ENCODE peak calls at places on chromosomes 5 and 9, in ten cellular contexts. M is pancreas, F is cardiac fibroblast, Z is AG09319, E is psoas muscle, A is HFF-Myc, L is IMR-90, H is retinal pigment epithelial cell, V is GM12865, D is progenitor cell of endocrine pancreas. T is an unnamed sample.

GRCh38 chr9:91193658-91194391 is 167.9 kb downstream of the AUH start:
- DNase-seq in M (peak; percentile 87), F (peak; percentile 91), Z (peak; percentile 85), E (peak; percentile 94), A (no peak), L (peak; percentile 96), H (no peak), V (peak; percentile 76), D (peak; percentile 72), T (peak; percentile 57)

GRCh38 chr5:114391321-114391720 is 29.5 kb downstream of the KCNN2 start:
- DNase-seq in M (no peak), F (no peak), Z (no peak), E (no peak), A (peak; percentile 57), L (peak; percentile 76), H (no peak), V (no peak), D (no peak), T (no peak)

GRCh38 chr9:27726244-27727141 is 153.2 kb upstream of the C9orf72 start:
- DNase-seq in M (no peak), F (peak; percentile 78), Z (peak; percentile 5), E (peak; percentile 51), A (peak; percentile 25), L (peak; percentile 55), H (no peak), V (peak; percentile 69), D (peak; percentile 54), T (peak; percentile 74)

GRCh38 chr5:109479260-109479860 is 69.6 kb upstream of the PJA2 start:
- DNase-seq in M (no peak), F (peak; percentile 54), Z (no peak), E (no peak), A (no peak), L (peak; percentile 34), H (no peak), V (peak; percentile 12), D (no peak), T (no peak)

GRCh38 chr9:4674783-4675182 is 4.6 kb upstream of the CDC37L1 start:
- DNase-seq in M (no peak), F (peak; percentile 66), Z (peak; percentile 93), E (no peak), A (peak; percentile 94), L (peak; percentile 95), H (no peak), V (no peak), D (no peak), T (no peak)

GRCh38 chr5:73444499-73445432 is 3.8 kb downstream of the FOXD1 start:
- DNase-seq in M (no peak), F (no peak), Z (no peak), E (no peak), A (no peak), L (no peak), H (no peak), V (no peak), D (no peak), T (no peak)

GRCh38 chr9:123866497-123866896 is 63.4 kb downstream of the DENND1A start:
- DNase-seq in M (no peak), F (peak; percentile 40), Z (no peak), E (no peak), A (no peak), L (no peak), H (no peak), V (no peak), D (no peak), T (no peak)

GRCh38 chr9:121735065-121735791 is 83.8 kb downstream of the DAB2IP start:
- DNase-seq in M (no peak), F (peak; percentile 69), Z (peak; percentile 24), E (no peak), A (peak; percentile 51), L (peak; percentile 80), H (no peak), V (peak; percentile 61), D (no peak), T (no peak)

GRCh38 chr5:150853560-150853959 is 7.2 kb downstream of the IRGM start:
- DNase-seq in M (no peak), F (no peak), Z (no peak), E (no peak), A (no peak), L (no peak), H (no peak), V (peak; percentile 7), D (no peak), T (no peak)

GRCh38 chr5:168607946-168608345 is 28.8 kb upstream of the PANK3 start:
- DNase-seq in M (no peak), F (no peak), Z (no peak), E (no peak), A (no peak), L (no peak), H (no peak), V (peak; percentile 58), D (no peak), T (no peak)

GRCh38 chr5:11146171-11146570 is 385.1 kb upstream of the DAP start:
- DNase-seq in M (no peak), F (no peak), Z (no peak), E (no peak), A (no peak), L (no peak), H (no peak), V (no peak), D (no peak), T (no peak)

GRCh38 chr5:35417040-35417439 is 186.8 kb upstream of the PRLR start:
- DNase-seq in M (no peak), F (no peak), Z (no peak), E (no peak), A (no peak), L (no peak), H (no peak), V (no peak), D (no peak), T (no peak)

GRCh38 chr9:126927419-126927818 is 12.8 kb downstream of the RALGPS1 start:
- DNase-seq in M (no peak), F (no peak), Z (no peak), E (no peak), A (no peak), L (no peak), H (no peak), V (no peak), D (no peak), T (no peak)

GRCh38 chr9:71984388-71985069 is 73.1 kb downstream of the C9orf85 start:
- DNase-seq in M (no peak), F (peak; percentile 74), Z (peak; percentile 14), E (peak; percentile 92), A (peak; percentile 58), L (peak; percentile 77), H (no peak), V (no peak), D (no peak), T (no peak)

GRCh38 chr5:38723423-38723822 is 122.4 kb upstream of the OSMR start:
- DNase-seq in M (no peak), F (no peak), Z (no peak), E (no peak), A (no peak), L (no peak), H (no peak), V (no peak), D (no peak), T (no peak)

GRCh38 chr9:86353591-86354047 is 591 bp downstream of the TUT7 start:
- DNase-seq in M (no peak), F (no peak), Z (no peak), E (no peak), A (no peak), L (no peak), H (no peak), V (peak; percentile 44), D (no peak), T (no peak)

GRCh38 chr5:1027631-1028441 is 19.2 kb downstream of the NKD2 start:
- DNase-seq in M (peak; percentile 14), F (no peak), Z (no peak), E (peak; percentile 42), A (no peak), L (no peak), H (no peak), V (no peak), D (no peak), T (no peak)

GRCh38 chr5:175059687-175060194 is 335.4 kb downstream of the MSX2 start:
- DNase-seq in M (no peak), F (peak; percentile 2), Z (no peak), E (peak; percentile 56), A (no peak), L (peak; percentile 62), H (no peak), V (peak; percentile 12), D (peak; percentile 11), T (peak; percentile 63)
- TF ChIP-seq CTCF in M (no peak), F (no peak), Z (no peak), E (no peak), A (no peak), L (peak; percentile 10), H (no peak), V (no peak), D (no peak), T (peak; percentile 51)

GRCh38 chr9:130030821-130031481 is 12.0 kb downstream of the FNBP1 start:
- DNase-seq in M (no peak), F (no peak), Z (no peak), E (no peak), A (no peak), L (no peak), H (no peak), V (peak; percentile 78), D (no peak), T (no peak)
- TF ChIP-seq CTCF in M (no peak), F (no peak), Z (no peak), E (no peak), A (no peak), L (no peak), H (no peak), V (no peak), D (no peak), T (no peak)

DNA sequence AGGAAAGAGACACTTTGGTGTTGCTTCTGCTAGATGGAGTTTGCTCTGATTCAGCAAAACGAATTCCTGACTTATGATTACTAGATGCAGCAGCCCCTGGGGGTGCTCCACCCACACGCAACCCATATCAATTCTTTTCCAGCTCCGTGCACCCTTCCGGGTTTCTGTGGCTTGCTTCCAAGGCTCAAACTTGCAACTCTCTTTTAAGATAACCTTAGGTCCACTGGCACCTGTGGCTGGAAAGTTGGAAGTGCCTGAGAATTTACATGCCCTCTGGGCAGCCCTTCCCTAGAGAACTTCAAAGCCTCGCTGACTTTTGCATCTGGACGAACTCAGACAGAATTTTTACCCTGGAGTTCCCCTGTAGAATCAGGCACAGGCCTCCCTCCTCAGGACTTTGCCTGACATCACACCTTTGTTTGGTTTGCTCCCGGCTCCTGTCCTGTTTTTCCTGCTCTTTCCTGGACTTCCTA is 224.9 kb downstream of the SNX18 start:
- DNase-seq in M (no peak), F (peak; percentile 69), Z (no peak), E (no peak), A (no peak), L (peak; percentile 80), H (no peak), V (no peak), D (no peak), T (no peak)
- TF ChIP-seq CTCF in M (no peak), F (no peak), Z (peak; percentile 14), E (no peak), A (no peak), L (peak; percentile 42), H (peak; percentile 2), V (no peak), D (no peak), T (no peak)

DNA sequence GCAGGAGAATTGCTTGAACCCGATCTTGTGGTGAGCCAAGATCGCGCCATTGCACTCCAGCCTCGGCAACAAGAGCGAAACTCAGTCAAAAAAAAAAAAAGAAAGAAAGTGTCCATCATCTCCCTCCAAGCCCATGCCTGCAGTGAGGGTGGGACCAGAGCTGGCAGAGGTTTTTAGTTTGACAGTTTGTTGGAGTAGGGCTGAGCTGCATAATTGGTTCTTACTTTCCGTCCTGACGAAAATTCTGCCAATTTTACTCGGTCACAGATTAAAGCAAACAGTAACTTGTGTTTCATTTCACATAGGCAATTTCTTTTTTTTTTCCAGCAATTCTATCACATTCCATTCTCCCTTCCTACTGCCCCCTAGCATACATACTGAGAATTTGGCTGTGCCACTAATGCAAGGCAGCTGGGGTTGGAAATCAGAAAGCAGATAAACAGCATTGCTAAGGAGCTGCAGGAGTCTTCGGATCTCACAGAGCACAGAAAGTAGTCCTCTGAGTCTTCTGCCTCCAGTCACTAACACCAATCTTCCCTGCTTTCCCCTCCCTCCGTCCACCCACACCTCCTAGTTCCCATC is 132.4 kb downstream of the FRMD3 start:
- DNase-seq in M (no peak), F (no peak), Z (no peak), E (no peak), A (no peak), L (no peak), H (no peak), V (no peak), D (no peak), T (no peak)
- TF ChIP-seq CTCF in M (no peak), F (no peak), Z (peak; percentile 7), E (no peak), A (no peak), L (no peak), H (peak; percentile 20), V (no peak), D (no peak), T (no peak)

T was measured in neural crest cell.